ENCODE peak calls at places on chromosomes 1 and 21, in eight cellular contexts. F, E, G, W, A, Z, Y and Q are unnamed samples.

GRCh38 chr21:46557469-46557868 is 47.4 kb downstream of the S100B start:
- DNase-seq in F (peak; percentile 58), E (no peak), G (no peak), W (no peak), A (no peak), Z (no peak), Y (no peak), Q (no peak)

GRCh38 chr1:244751271-244751895 is 84.1 kb upstream of the COX20 start:
- DNase-seq in F (no peak), E (no peak), G (no peak), W (no peak), A (no peak), Z (no peak), Y (no peak), Q (no peak)

GRCh38 chr1:221435510-221435909 is 306.4 kb downstream of the DUSP10 start:
- DNase-seq in F (no peak), E (no peak), G (peak; percentile 61), W (peak; percentile 81), A (peak; percentile 45), Z (peak; percentile 78), Y (peak; percentile 80), Q (no peak)

GRCh38 chr1:212205843-212206242 is 79.4 kb upstream of the PPP2R5A start:
- DNase-seq in F (no peak), E (no peak), G (no peak), W (peak; percentile 13), A (no peak), Z (peak; percentile 75), Y (peak; percentile 16), Q (no peak)

GRCh38 chr1:119783354-119784126 is 14.8 kb upstream of the HMGCS2 start:
- DNase-seq in F (no peak), E (no peak), G (no peak), W (peak; percentile 12), A (peak; percentile 6), Z (peak; percentile 60), Y (peak; percentile 92), Q (no peak)

GRCh38 chr1:43834280-43835140 is 99.1 kb upstream of the ARTN start:
- DNase-seq in F (no peak), E (no peak), G (no peak), W (peak; percentile 72), A (peak; percentile 72), Z (peak; percentile 28), Y (peak; percentile 79), Q (peak; percentile 28)

GRCh38 chr1:53476579-53476978 is 17.4 kb downstream of the DMRTB1 start:
- DNase-seq in F (no peak), E (no peak), G (no peak), W (no peak), A (no peak), Z (no peak), Y (no peak), Q (no peak)

GRCh38 chr1:19733615-19734014 is 66.1 kb downstream of the TMCO4 start:
- DNase-seq in F (no peak), E (no peak), G (no peak), W (no peak), A (no peak), Z (no peak), Y (no peak), Q (no peak)

GRCh38 chr21:45972716-45973474 is 8.7 kb upstream of the COL6A1 start:
- DNase-seq in F (peak; percentile 88), E (peak; percentile 33), G (no peak), W (peak; percentile 93), A (peak; percentile 70), Z (peak; percentile 96), Y (peak; percentile 97), Q (no peak)

GRCh38 chr1:183989078-183989577 is 48.4 kb downstream of the COLGALT2 start:
- DNase-seq in F (no peak), E (no peak), G (no peak), W (peak; percentile 85), A (peak; percentile 83), Z (peak; percentile 92), Y (peak; percentile 65), Q (peak; percentile 55)

GRCh38 chr1:170853867-170854266 is 81.5 kb upstream of the MROH9 start:
- DNase-seq in F (no peak), E (no peak), G (no peak), W (no peak), A (no peak), Z (no peak), Y (no peak), Q (no peak)

GRCh38 chr1:147185442-147185841 is 13.2 kb upstream of the PRKAB2 start:
- DNase-seq in F (no peak), E (no peak), G (no peak), W (no peak), A (no peak), Z (no peak), Y (no peak), Q (no peak)

GRCh38 chr1:53076165-53076564 is 14.2 kb downstream of the PODN start:
- DNase-seq in F (no peak), E (peak; percentile 2), G (no peak), W (no peak), A (no peak), Z (no peak), Y (no peak), Q (no peak)

GRCh38 chr1:100941098-100941527 is 45.2 kb downstream of the SLC30A7 start:
- DNase-seq in F (no peak), E (no peak), G (no peak), W (no peak), A (no peak), Z (no peak), Y (no peak), Q (no peak)

GRCh38 chr1:161198877-161199431 is at the start of gene ADAMTS4:
- DNase-seq in F (no peak), E (no peak), G (no peak), W (peak; percentile 97), A (peak; percentile 54), Z (peak; percentile 98), Y (peak; percentile 90), Q (peak; percentile 68)

GRCh38 chr1:89633745-89634625 is 1.1 kb downstream of the LRRC8C start:
- DNase-seq in F (no peak), E (no peak), G (peak; percentile 47), W (peak; percentile 51), A (no peak), Z (peak; percentile 35), Y (peak; percentile 61), Q (no peak)

GRCh38 chr1:178094752-178095645 is 1.1 kb downstream of the RASAL2 start:
- DNase-seq in F (no peak), E (no peak), G (no peak), W (peak; percentile 57), A (peak; percentile 35), Z (peak; percentile 51), Y (peak; percentile 46), Q (no peak)

GRCh38 chr1:228734881-228735801 is at the start of gene RHOU:
- DNase-seq in F (peak; percentile 97), E (peak; percentile 62), G (peak; percentile 66), W (peak; percentile 34), A (no peak), Z (peak; percentile 30), Y (peak; percentile 86), Q (no peak)

GRCh38 chr1:228739826-228740225 is 4.5 kb downstream of the RHOU start:
- DNase-seq in F (no peak), E (no peak), G (no peak), W (no peak), A (no peak), Z (no peak), Y (no peak), Q (no peak)

GRCh38 chr1:228735871-228736586 is 750 bp downstream of the RHOU start:
- DNase-seq in F (peak; percentile 90), E (peak; percentile 50), G (peak; percentile 52), W (peak; percentile 19), A (no peak), Z (peak; percentile 5), Y (peak; percentile 65), Q (no peak)

GRCh38 chr1:228736844-228737415 is 1.7 kb downstream of the RHOU start:
- DNase-seq in F (no peak), E (no peak), G (no peak), W (no peak), A (no peak), Z (no peak), Y (no peak), Q (no peak)

DNA sequence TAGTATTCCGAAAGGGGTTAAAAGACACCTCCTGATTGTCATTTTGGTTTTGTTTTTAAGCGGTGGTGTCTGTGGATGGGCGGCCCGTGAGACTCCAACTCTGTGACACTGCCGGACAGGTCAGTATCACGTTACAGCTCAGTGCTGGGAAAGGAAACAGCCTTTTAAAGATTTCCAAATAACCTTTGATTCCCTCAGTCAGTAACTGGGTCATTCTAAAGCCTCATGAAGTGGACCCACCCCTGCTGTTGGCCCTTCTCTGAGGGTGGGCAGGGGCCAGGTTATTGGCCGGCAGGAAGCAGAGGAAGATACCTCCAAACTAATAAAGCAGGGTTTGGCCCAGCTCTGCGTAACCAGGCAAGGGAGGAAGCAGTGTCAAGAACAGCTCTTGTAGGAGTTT is 2.3 kb downstream of the RHOU start:
- DNase-seq in F (no peak), E (no peak), G (no peak), W (no peak), A (no peak), Z (no peak), Y (no peak), Q (no peak)
- H3K4me3 ChIP-seq in F (no peak overlapping the region), E (no peak overlapping the region), G (no peak overlapping the region), W (peak overlapping the region; percentile 75), A (no peak overlapping the region), Z (no peak overlapping the region), Y (no peak overlapping the region), Q (no peak overlapping the region)

GRCh38 chr1:152191711-152192110 is 32.3 kb downstream of the HRNR start:
- DNase-seq in F (no peak), E (no peak), G (no peak), W (no peak), A (no peak), Z (no peak), Y (no peak), Q (no peak)

GRCh38 chr1:152191260-152191659 is 32.2 kb upstream of the RPTN start:
- DNase-seq in F (no peak), E (no peak), G (no peak), W (no peak), A (no peak), Z (no peak), Y (no peak), Q (no peak)

GRCh38 chr1:152190589-152190988 is 31.6 kb upstream of the RPTN start:
- DNase-seq in F (no peak), E (no peak), G (no peak), W (peak; percentile 88), A (no peak), Z (peak; percentile 85), Y (peak; percentile 65), Q (no peak)

GRCh38 chr1:152188673-152189591 is 29.9 kb upstream of the RPTN start:
- DNase-seq in F (peak; percentile 94), E (peak; percentile 67), G (peak; percentile 81), W (peak; percentile 86), A (peak; percentile 40), Z (peak; percentile 72), Y (peak; percentile 86), Q (no peak)

GRCh38 chr1:152189657-152190442 is 30.8 kb upstream of the RPTN start:
- DNase-seq in F (no peak), E (peak; percentile 65), G (peak; percentile 78), W (peak; percentile 80), A (peak; percentile 64), Z (peak; percentile 78), Y (peak; percentile 74), Q (no peak)
- H3K4me3 ChIP-seq in F (no peak overlapping the region), E (no peak overlapping the region), G (peak overlapping the region; percentile 55), W (peak overlapping the region; percentile 53), A (peak overlapping the region; percentile 57), Z (peak overlapping the region; percentile 58), Y (no peak overlapping the region), Q (no peak overlapping the region)

GRCh38 chr1:174239541-174239940 is 80.2 kb downstream of the RABGAP1L start:
- DNase-seq in F (no peak), E (no peak), G (no peak), W (no peak), A (no peak), Z (no peak), Y (no peak), Q (no peak)
- H3K4me3 ChIP-seq in F (no peak overlapping the region), E (peak overlapping the region; percentile 41), G (no peak overlapping the region), W (no peak overlapping the region), A (no peak overlapping the region), Z (no peak overlapping the region), Y (no peak overlapping the region), Q (no peak overlapping the region)

GRCh38 chr1:201614262-201615015 is 75.5 kb downstream of the NAV1 start:
- DNase-seq in F (peak; percentile 88), E (no peak), G (no peak), W (peak; percentile 23), A (no peak), Z (no peak), Y (peak; percentile 59), Q (no peak)
- H3K4me3 ChIP-seq in F (no peak overlapping the region), E (no peak overlapping the region), G (no peak overlapping the region), W (no peak overlapping the region), A (no peak overlapping the region), Z (no peak overlapping the region), Y (no peak overlapping the region), Q (no peak overlapping the region)